ENCODE peak calls at places on chromosomes 2 and 18, in five cellular contexts. J, K, L, C and Q are unnamed samples.

GRCh38 chr2:28801726-28802125 is 8.9 kb upstream of the SPDYA start:
- DNase-seq in C (no peak), J (no peak), L (no peak), K (no peak), Q (no peak)

GRCh38 chr2:239596298-239596697 is 195.5 kb upstream of the HDAC4 start:
- DNase-seq in L (no peak), C (no peak), J (peak), K (no peak), Q (no peak)

GRCh38 chr2:56077352-56077915 is 106.4 kb upstream of the CCDC85A start:
- DNase-seq in J (peak), C (no peak), L (no peak), K (no peak), Q (no peak)

GRCh38 chr2:227623225-227623624 is 5.9 kb downstream of the SCYGR4 start:
- DNase-seq in C (no peak), J (no peak), K (no peak), L (peak), Q (no peak)

GRCh38 chr2:20446280-20446916 is 476 bp upstream of the RHOB start:
- DNase-seq in K (no peak), J (no peak), C (no peak), L (no peak), Q (peak)

GRCh38 chr18:23740105-23740830 is 51.0 kb downstream of the LAMA3 start:
- DNase-seq in K (no peak), C (no peak), J (no peak), L (no peak), Q (no peak)

GRCh38 chr2:15159751-15160177 is 401.4 kb downstream of the NBAS start:
- DNase-seq in K (no peak), J (no peak), C (peak), L (no peak), Q (no peak)

GRCh38 chr18:13136689-13137040 is 81.9 kb upstream of the LDLRAD4 start:
- DNase-seq in J (peak), L (no peak), C (no peak), K (no peak), Q (no peak)

GRCh38 chr2:182907081-182907830 is 40.8 kb upstream of the FRZB start:
- DNase-seq in K (no peak), L (no peak), J (peak), C (no peak), Q (no peak)

GRCh38 chr18:30358545-30358944 is 684.0 kb downstream of the DSC3 start:
- DNase-seq in J (no peak), L (no peak), C (no peak), K (no peak), Q (no peak)

DNA sequence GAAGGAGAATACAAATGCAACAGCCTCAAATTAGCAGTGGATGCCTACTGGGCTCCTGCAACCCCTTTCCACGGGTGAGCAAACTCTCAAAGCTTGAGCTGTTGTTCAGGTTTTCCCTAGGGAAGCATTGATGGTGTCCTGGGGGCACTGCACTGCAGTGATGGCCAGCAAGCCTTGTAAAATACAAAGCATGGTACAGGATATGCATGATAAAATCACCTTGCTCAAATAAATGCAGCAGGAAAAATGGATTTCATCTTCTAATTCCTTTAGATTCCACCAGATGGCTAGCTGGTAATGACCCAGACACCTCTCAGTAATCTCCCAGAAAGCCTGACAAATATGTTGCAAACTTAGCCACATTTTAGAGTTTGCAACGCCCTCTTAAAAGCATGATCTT is 698.2 kb downstream of the TRIB2 start:
- DNase-seq in C (no peak), K (no peak), L (no peak), J (no peak), Q (no peak)
- TF ChIP-seq CTCF in C (no peak), K (no peak), L (no peak), J (no peak), Q (no peak)

GRCh38 chr2:74507145-74507925 is at the start of gene PCGF1:
- DNase-seq in C (peak), L (peak), J (peak), K (peak), Q (peak)
- TF ChIP-seq CTCF in C (no peak), L (peak), J (no peak), K (peak), Q (peak)

DNA sequence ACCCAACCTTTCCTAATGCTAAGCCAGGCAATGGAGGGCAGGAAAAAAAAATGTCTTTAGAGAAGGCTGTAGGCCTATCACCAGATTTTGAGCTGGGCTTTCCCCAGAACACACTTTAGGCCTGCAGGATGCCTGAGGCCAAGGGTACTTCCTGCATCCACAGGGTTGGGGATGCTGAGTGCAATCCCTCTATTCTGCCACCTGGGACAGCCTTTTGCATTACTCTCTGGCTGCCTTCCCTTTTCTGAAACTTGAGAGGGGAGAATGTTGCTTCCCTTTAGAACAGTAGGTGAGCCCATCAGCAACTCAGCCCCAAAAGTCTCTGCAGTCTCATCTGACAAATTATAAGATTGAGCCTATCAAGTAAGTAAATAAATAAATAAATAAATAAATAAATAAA is 195.2 kb downstream of the SLC8A1 start:
- DNase-seq in J (peak), C (no peak), K (no peak), L (no peak), Q (no peak)
- TF ChIP-seq CTCF in J (no peak), C (no peak), K (peak), L (peak), Q (no peak)

DNA sequence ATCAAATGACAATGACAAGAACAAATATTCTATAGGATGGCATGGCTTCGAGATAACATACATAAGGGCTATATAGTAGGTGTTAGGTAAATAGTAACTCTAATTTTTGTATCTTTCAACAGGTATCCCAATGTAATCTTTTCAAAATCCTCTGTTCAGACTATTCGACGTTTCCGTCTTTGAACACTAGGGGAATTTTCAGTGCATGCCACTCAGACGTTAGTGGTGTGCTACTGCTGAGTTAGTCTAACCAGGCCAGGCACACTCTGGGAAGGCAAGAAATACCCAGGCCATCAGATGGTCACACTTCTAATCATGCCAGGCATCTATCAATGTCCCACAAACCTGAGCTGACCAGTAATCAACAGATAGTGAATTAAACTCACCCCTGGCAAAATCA is 14.6 kb upstream of the CREG2 start:
- DNase-seq in J (no peak), K (no peak), C (no peak), L (no peak), Q (no peak)
- TF ChIP-seq CTCF in J (no peak), K (peak), C (no peak), L (no peak), Q (no peak)

DNA sequence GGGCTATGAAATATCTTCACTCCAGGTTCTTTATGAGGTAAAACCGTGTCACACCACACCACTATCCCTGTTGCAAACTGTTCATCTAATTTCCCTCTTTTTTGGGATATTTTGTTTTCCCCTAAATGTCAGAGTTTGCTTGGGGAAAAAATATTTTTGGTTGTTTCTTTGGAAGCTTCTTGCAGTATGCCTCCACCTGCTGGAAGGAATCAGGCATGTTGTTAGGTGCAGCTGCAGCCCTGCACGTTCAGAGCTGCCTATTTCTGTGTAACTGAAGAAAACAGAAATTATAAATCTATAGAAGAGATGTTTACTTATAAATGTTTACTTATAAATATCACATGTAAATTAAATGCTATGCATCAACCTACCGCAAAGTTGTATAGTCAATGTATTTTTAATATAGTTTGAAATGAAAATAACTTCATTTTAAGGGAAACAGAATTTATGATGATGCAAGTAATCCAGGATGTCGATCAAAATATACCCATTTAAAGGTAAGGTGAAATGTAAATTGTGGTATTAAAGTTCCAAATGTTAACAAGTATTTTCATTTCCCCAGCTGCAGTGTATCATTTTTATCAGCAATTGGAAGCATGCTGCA is 238.0 kb downstream of the ZNF516 start:
- DNase-seq in K (no peak), J (peak), C (no peak), L (peak), Q (no peak)
- TF ChIP-seq CTCF in K (peak), J (peak), C (peak), L (peak), Q (peak)

DNA sequence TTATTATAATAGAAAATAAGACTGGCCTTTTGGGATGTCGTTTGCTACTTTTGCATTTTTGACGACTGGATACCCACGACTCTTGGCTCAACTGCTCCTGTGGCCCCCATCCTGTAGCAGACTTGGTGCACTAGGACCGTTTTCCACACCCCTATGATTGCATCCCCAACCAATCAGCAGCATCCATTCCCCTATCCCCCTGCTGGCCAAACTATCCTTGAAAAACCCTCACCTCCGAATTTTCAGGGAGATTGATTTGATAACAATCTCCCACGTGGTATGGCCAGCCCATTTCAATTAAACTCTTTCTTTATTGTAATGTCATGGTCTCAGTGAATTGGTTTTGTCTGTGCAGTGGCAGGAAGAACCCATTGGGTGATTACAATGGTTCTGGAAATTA is 37.9 kb upstream of the TTR start:
- DNase-seq in J (no peak), C (no peak), L (no peak), K (no peak), Q (no peak)
- TF ChIP-seq CTCF in J (peak), C (no peak), L (no peak), K (peak), Q (no peak)

GRCh38 chr18:55064760-55065159 is 105.5 kb upstream of the CCDC68 start:
- DNase-seq in L (no peak), J (no peak), C (no peak), K (no peak), Q (no peak)
- TF ChIP-seq CTCF in L (no peak), J (no peak), C (no peak), K (no peak), Q (no peak)

DNA sequence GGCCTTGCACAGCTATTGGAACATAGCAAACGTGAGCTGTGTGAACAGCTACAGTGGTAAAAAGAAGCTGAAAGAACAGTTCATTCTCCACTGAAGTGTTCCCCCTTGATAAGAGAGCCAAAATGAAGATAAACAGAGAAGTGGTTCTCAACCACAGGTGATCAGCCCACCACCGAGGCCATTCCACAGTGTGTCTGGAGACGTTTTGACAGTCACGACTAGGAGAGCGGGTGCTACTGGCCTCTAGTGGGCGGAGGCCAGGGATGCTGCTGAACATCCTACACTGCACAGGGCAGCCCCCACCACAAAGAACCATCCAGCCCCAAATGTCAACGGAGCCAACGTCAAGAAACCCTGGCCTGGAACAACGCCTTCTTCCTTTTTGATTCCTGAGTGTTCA is 38.4 kb downstream of the ADCY3 start:
- DNase-seq in K (no peak), J (peak), L (no peak), C (no peak), Q (no peak)
- TF ChIP-seq CTCF in K (no peak), J (no peak), L (no peak), C (no peak), Q (no peak)

GRCh38 chr2:51293566-51294200 is 261.8 kb upstream of the NRXN1 start:
- DNase-seq in C (no peak), L (no peak), J (no peak), K (no peak), Q (no peak)
- TF ChIP-seq CTCF in C (no peak), L (no peak), J (no peak), K (no peak), Q (no peak)